ENCODE peak calls at places on chromosomes 6 and 20, in seven cellular contexts. One of them, this sample, is unnamed.

GRCh38 chr20:62281161-62281933 is 21.4 kb upstream of the ADRM1 start:
- DNase-seq in heart right ventricle: no peak
- DNase-seq in neural progenitor cell: no peak
- DNase-seq in mesothelial cell of epicardium: no peak
- DNase-seq in astrocyte of the spinal cord: no peak
- DNase-seq in transverse colon: no peak
- DNase-seq in fibroblast of lung: no peak
- DNase-seq in this sample: no peak

GRCh38 chr6:160180706-160181105 is 59.1 kb downstream of the SLC22A1 start:
- DNase-seq in heart right ventricle: no peak
- DNase-seq in neural progenitor cell: no peak
- DNase-seq in mesothelial cell of epicardium: no peak
- DNase-seq in astrocyte of the spinal cord: no peak
- DNase-seq in transverse colon: no peak
- DNase-seq in fibroblast of lung: no peak
- DNase-seq in this sample: no peak

GRCh38 chr6:26031595-26032386 is 55.4 kb upstream of the HFE start:
- DNase-seq in heart right ventricle: peak
- DNase-seq in neural progenitor cell: peak
- DNase-seq in mesothelial cell of epicardium: peak
- DNase-seq in astrocyte of the spinal cord: peak
- DNase-seq in transverse colon: peak
- DNase-seq in fibroblast of lung: peak
- DNase-seq in this sample: peak

GRCh38 chr20:24441600-24441999 is 27.8 kb upstream of the SYNDIG1 start:
- DNase-seq in heart right ventricle: no peak
- DNase-seq in neural progenitor cell: no peak
- DNase-seq in mesothelial cell of epicardium: no peak
- DNase-seq in astrocyte of the spinal cord: no peak
- DNase-seq in transverse colon: no peak
- DNase-seq in fibroblast of lung: no peak
- DNase-seq in this sample: no peak

GRCh38 chr6:122789078-122789861 is at the start of gene SMPDL3A:
- DNase-seq in heart right ventricle: peak
- DNase-seq in neural progenitor cell: peak
- DNase-seq in mesothelial cell of epicardium: peak
- DNase-seq in astrocyte of the spinal cord: peak
- DNase-seq in transverse colon: peak
- DNase-seq in fibroblast of lung: peak
- DNase-seq in this sample: peak

GRCh38 chr6:159082039-159082815 is 37.4 kb upstream of the TAGAP start:
- DNase-seq in heart right ventricle: no peak
- DNase-seq in neural progenitor cell: no peak
- DNase-seq in mesothelial cell of epicardium: no peak
- DNase-seq in astrocyte of the spinal cord: no peak
- DNase-seq in transverse colon: no peak
- DNase-seq in fibroblast of lung: no peak
- DNase-seq in this sample: no peak

GRCh38 chr20:19761853-19762252 is 3.8 kb downstream of the RIN2 start:
- DNase-seq in heart right ventricle: no peak
- DNase-seq in neural progenitor cell: no peak
- DNase-seq in mesothelial cell of epicardium: no peak
- DNase-seq in astrocyte of the spinal cord: no peak
- DNase-seq in transverse colon: no peak
- DNase-seq in fibroblast of lung: no peak
- DNase-seq in this sample: no peak

GRCh38 chr6:168528457-168529095 is 87.6 kb downstream of the SMOC2 start:
- DNase-seq in heart right ventricle: no peak
- DNase-seq in neural progenitor cell: no peak
- DNase-seq in mesothelial cell of epicardium: no peak
- DNase-seq in astrocyte of the spinal cord: peak
- DNase-seq in transverse colon: no peak
- DNase-seq in fibroblast of lung: peak
- DNase-seq in this sample: no peak

GRCh38 chr6:166007349-166008263 is 160.0 kb downstream of the TBXT start:
- DNase-seq in heart right ventricle: peak
- DNase-seq in neural progenitor cell: peak
- DNase-seq in mesothelial cell of epicardium: no peak
- DNase-seq in astrocyte of the spinal cord: peak
- DNase-seq in transverse colon: peak
- DNase-seq in fibroblast of lung: peak
- DNase-seq in this sample: peak

GRCh38 chr20:38920411-38920810 is 5.8 kb upstream of the FAM83D start:
- DNase-seq in heart right ventricle: no peak
- DNase-seq in neural progenitor cell: no peak
- DNase-seq in mesothelial cell of epicardium: no peak
- DNase-seq in astrocyte of the spinal cord: no peak
- DNase-seq in transverse colon: no peak
- DNase-seq in fibroblast of lung: no peak
- DNase-seq in this sample: no peak

GRCh38 chr6:134323698-134324097 is 5.8 kb upstream of the SGK1 start:
- DNase-seq in heart right ventricle: no peak
- DNase-seq in neural progenitor cell: no peak
- DNase-seq in mesothelial cell of epicardium: no peak
- DNase-seq in astrocyte of the spinal cord: no peak
- DNase-seq in transverse colon: no peak
- DNase-seq in fibroblast of lung: no peak
- DNase-seq in this sample: no peak

GRCh38 chr6:11414564-11414963 is 123.0 kb upstream of the TMEM170B start:
- DNase-seq in heart right ventricle: no peak
- DNase-seq in neural progenitor cell: no peak
- DNase-seq in mesothelial cell of epicardium: no peak
- DNase-seq in astrocyte of the spinal cord: no peak
- DNase-seq in transverse colon: no peak
- DNase-seq in fibroblast of lung: no peak
- DNase-seq in this sample: no peak

GRCh38 chr6:38588631-38589366 is 50.9 kb downstream of the BTBD9 start:
- DNase-seq in heart right ventricle: no peak
- DNase-seq in neural progenitor cell: no peak
- DNase-seq in mesothelial cell of epicardium: no peak
- DNase-seq in astrocyte of the spinal cord: no peak
- DNase-seq in transverse colon: no peak
- DNase-seq in fibroblast of lung: peak
- DNase-seq in this sample: no peak

GRCh38 chr6:169014681-169015080 is 239.0 kb downstream of the THBS2 start:
- DNase-seq in heart right ventricle: no peak
- DNase-seq in neural progenitor cell: no peak
- DNase-seq in mesothelial cell of epicardium: no peak
- DNase-seq in astrocyte of the spinal cord: no peak
- DNase-seq in transverse colon: no peak
- DNase-seq in fibroblast of lung: no peak
- DNase-seq in this sample: no peak

GRCh38 chr6:14726816-14727493 is 518.9 kb upstream of the JARID2 start:
- DNase-seq in heart right ventricle: no peak
- DNase-seq in neural progenitor cell: no peak
- DNase-seq in mesothelial cell of epicardium: no peak
- DNase-seq in astrocyte of the spinal cord: no peak
- DNase-seq in transverse colon: no peak
- DNase-seq in fibroblast of lung: no peak
- DNase-seq in this sample: no peak

GRCh38 chr6:135935951-135936601 is 84.6 kb downstream of the PDE7B start:
- DNase-seq in heart right ventricle: no peak
- DNase-seq in neural progenitor cell: no peak
- DNase-seq in mesothelial cell of epicardium: no peak
- DNase-seq in astrocyte of the spinal cord: peak
- DNase-seq in transverse colon: no peak
- DNase-seq in fibroblast of lung: peak
- DNase-seq in this sample: no peak

GRCh38 chr20:50646483-50646996 is 44.8 kb downstream of the RIPOR3 start:
- DNase-seq in heart right ventricle: no peak
- DNase-seq in neural progenitor cell: no peak
- DNase-seq in mesothelial cell of epicardium: no peak
- DNase-seq in astrocyte of the spinal cord: peak
- DNase-seq in transverse colon: no peak
- DNase-seq in fibroblast of lung: peak
- DNase-seq in this sample: no peak

GRCh38 chr6:5302995-5303622 is 41.8 kb downstream of the FARS2 start:
- DNase-seq in heart right ventricle: peak
- DNase-seq in neural progenitor cell: peak
- DNase-seq in mesothelial cell of epicardium: peak
- DNase-seq in astrocyte of the spinal cord: peak
- DNase-seq in transverse colon: peak
- DNase-seq in fibroblast of lung: peak
- DNase-seq in this sample: peak

GRCh38 chr6:129890701-129891100 is 29.6 kb upstream of the TMEM244 start:
- DNase-seq in heart right ventricle: no peak
- DNase-seq in neural progenitor cell: no peak
- DNase-seq in mesothelial cell of epicardium: no peak
- DNase-seq in astrocyte of the spinal cord: no peak
- DNase-seq in transverse colon: no peak
- DNase-seq in fibroblast of lung: peak
- DNase-seq in this sample: no peak

GRCh38 chr6:125201961-125202729 is 48.6 kb downstream of the TPD52L1 start:
- DNase-seq in heart right ventricle: peak
- DNase-seq in neural progenitor cell: no peak
- DNase-seq in mesothelial cell of epicardium: peak
- DNase-seq in astrocyte of the spinal cord: peak
- DNase-seq in transverse colon: peak
- DNase-seq in fibroblast of lung: peak
- DNase-seq in this sample: peak

GRCh38 chr20:53161073-53161472 is 188.9 kb downstream of the TSHZ2 start:
- DNase-seq in heart right ventricle: no peak
- DNase-seq in neural progenitor cell: no peak
- DNase-seq in mesothelial cell of epicardium: no peak
- DNase-seq in astrocyte of the spinal cord: no peak
- DNase-seq in transverse colon: no peak
- DNase-seq in fibroblast of lung: no peak
- DNase-seq in this sample: no peak

GRCh38 chr20:53161473-53161872 is 189.3 kb downstream of the TSHZ2 start:
- DNase-seq in heart right ventricle: no peak
- DNase-seq in neural progenitor cell: no peak
- DNase-seq in mesothelial cell of epicardium: no peak
- DNase-seq in astrocyte of the spinal cord: no peak
- DNase-seq in transverse colon: no peak
- DNase-seq in fibroblast of lung: no peak
- DNase-seq in this sample: no peak

GRCh38 chr20:53163486-53163885 is 191.3 kb downstream of the TSHZ2 start:
- DNase-seq in heart right ventricle: no peak
- DNase-seq in neural progenitor cell: no peak
- DNase-seq in mesothelial cell of epicardium: no peak
- DNase-seq in astrocyte of the spinal cord: peak
- DNase-seq in transverse colon: no peak
- DNase-seq in fibroblast of lung: peak
- DNase-seq in this sample: no peak

GRCh38 chr20:53164072-53164471 is 191.9 kb downstream of the TSHZ2 start:
- DNase-seq in heart right ventricle: no peak
- DNase-seq in neural progenitor cell: no peak
- DNase-seq in mesothelial cell of epicardium: no peak
- DNase-seq in astrocyte of the spinal cord: no peak
- DNase-seq in transverse colon: no peak
- DNase-seq in fibroblast of lung: no peak
- DNase-seq in this sample: no peak

DNA sequence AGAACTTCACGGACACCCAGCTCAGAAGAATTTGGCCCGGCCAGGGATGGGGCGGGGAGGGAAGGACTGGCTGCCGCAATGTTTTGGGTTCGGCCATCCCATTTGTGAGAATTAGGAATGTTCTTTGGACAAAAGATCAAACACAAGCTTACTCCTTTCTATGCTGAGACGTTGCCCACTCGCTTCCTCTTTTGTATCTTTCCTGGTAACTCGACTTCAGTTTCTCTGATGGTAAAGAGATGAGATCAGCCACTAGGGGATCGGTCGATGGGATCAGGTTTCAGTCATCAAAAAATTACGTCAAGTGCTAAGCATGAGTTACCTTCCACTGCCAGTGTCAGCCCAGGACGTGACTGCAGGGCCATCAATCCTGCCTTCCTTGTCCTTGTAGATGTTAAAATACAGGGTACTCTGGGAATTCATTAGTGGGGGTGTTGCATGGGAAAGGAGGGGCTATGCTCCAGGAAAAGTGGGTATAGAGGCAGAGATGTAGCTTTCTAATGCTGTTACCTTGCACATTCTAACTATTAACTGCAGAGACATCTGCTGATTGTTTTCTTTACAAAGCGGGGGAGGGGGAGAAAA is 190.2 kb downstream of the TSHZ2 start:
- DNase-seq in heart right ventricle: no peak
- DNase-seq in neural progenitor cell: peak
- DNase-seq in mesothelial cell of epicardium: peak
- DNase-seq in astrocyte of the spinal cord: peak
- DNase-seq in transverse colon: peak
- DNase-seq in fibroblast of lung: peak
- DNase-seq in this sample: peak
- TF ChIP-seq CTCF in heart right ventricle: no peak
- TF ChIP-seq CTCF in neural progenitor cell: peak
- TF ChIP-seq CTCF in mesothelial cell of epicardium: peak
- TF ChIP-seq CTCF in astrocyte of the spinal cord: peak
- TF ChIP-seq CTCF in transverse colon: no peak
- TF ChIP-seq CTCF in fibroblast of lung: peak
- TF ChIP-seq CTCF in this sample: no peak

GRCh38 chr6:144151010-144151727 is 852 bp downstream of the STX11 start:
- DNase-seq in heart right ventricle: no peak
- DNase-seq in neural progenitor cell: peak
- DNase-seq in mesothelial cell of epicardium: no peak
- DNase-seq in astrocyte of the spinal cord: peak
- DNase-seq in transverse colon: peak
- DNase-seq in fibroblast of lung: no peak
- DNase-seq in this sample: peak
- TF ChIP-seq CTCF in heart right ventricle: no peak
- TF ChIP-seq CTCF in neural progenitor cell: no peak
- TF ChIP-seq CTCF in mesothelial cell of epicardium: no peak
- TF ChIP-seq CTCF in astrocyte of the spinal cord: no peak
- TF ChIP-seq CTCF in transverse colon: no peak
- TF ChIP-seq CTCF in fibroblast of lung: no peak
- TF ChIP-seq CTCF in this sample: no peak

GRCh38 chr20:8305449-8305978 is 173.4 kb downstream of the PLCB1 start:
- DNase-seq in heart right ventricle: peak
- DNase-seq in neural progenitor cell: peak
- DNase-seq in mesothelial cell of epicardium: peak
- DNase-seq in astrocyte of the spinal cord: peak
- DNase-seq in transverse colon: peak
- DNase-seq in fibroblast of lung: peak
- DNase-seq in this sample: peak
- TF ChIP-seq CTCF in heart right ventricle: peak
- TF ChIP-seq CTCF in neural progenitor cell: peak
- TF ChIP-seq CTCF in mesothelial cell of epicardium: peak
- TF ChIP-seq CTCF in astrocyte of the spinal cord: peak
- TF ChIP-seq CTCF in transverse colon: peak
- TF ChIP-seq CTCF in fibroblast of lung: peak
- TF ChIP-seq CTCF in this sample: peak

GRCh38 chr6:157228421-157229218 is 94.7 kb downstream of the TMEM242 start:
- DNase-seq in heart right ventricle: no peak
- DNase-seq in neural progenitor cell: peak
- DNase-seq in mesothelial cell of epicardium: no peak
- DNase-seq in astrocyte of the spinal cord: no peak
- DNase-seq in transverse colon: no peak
- DNase-seq in fibroblast of lung: no peak
- DNase-seq in this sample: no peak

GRCh38 chr6:157229219-157229607 is 94.1 kb downstream of the TMEM242 start:
- DNase-seq in heart right ventricle: no peak
- DNase-seq in neural progenitor cell: no peak
- DNase-seq in mesothelial cell of epicardium: no peak
- DNase-seq in astrocyte of the spinal cord: no peak
- DNase-seq in transverse colon: no peak
- DNase-seq in fibroblast of lung: no peak
- DNase-seq in this sample: no peak

GRCh38 chr6:157226761-157227160 is 96.6 kb downstream of the TMEM242 start:
- DNase-seq in heart right ventricle: no peak
- DNase-seq in neural progenitor cell: no peak
- DNase-seq in mesothelial cell of epicardium: no peak
- DNase-seq in astrocyte of the spinal cord: no peak
- DNase-seq in transverse colon: no peak
- DNase-seq in fibroblast of lung: peak
- DNase-seq in this sample: no peak

GRCh38 chr6:157226026-157226639 is 97.2 kb downstream of the TMEM242 start:
- DNase-seq in heart right ventricle: no peak
- DNase-seq in neural progenitor cell: no peak
- DNase-seq in mesothelial cell of epicardium: no peak
- DNase-seq in astrocyte of the spinal cord: no peak
- DNase-seq in transverse colon: no peak
- DNase-seq in fibroblast of lung: peak
- DNase-seq in this sample: no peak

GRCh38 chr6:157227202-157228166 is 95.8 kb downstream of the TMEM242 start:
- DNase-seq in heart right ventricle: no peak
- DNase-seq in neural progenitor cell: no peak
- DNase-seq in mesothelial cell of epicardium: no peak
- DNase-seq in astrocyte of the spinal cord: no peak
- DNase-seq in transverse colon: no peak
- DNase-seq in fibroblast of lung: no peak
- DNase-seq in this sample: no peak
- TF ChIP-seq CTCF in heart right ventricle: peak
- TF ChIP-seq CTCF in neural progenitor cell: peak
- TF ChIP-seq CTCF in mesothelial cell of epicardium: peak
- TF ChIP-seq CTCF in astrocyte of the spinal cord: peak
- TF ChIP-seq CTCF in transverse colon: peak
- TF ChIP-seq CTCF in fibroblast of lung: peak
- TF ChIP-seq CTCF in this sample: no peak

This sample was measured in pancreas.